ENCODE peak calls at places on chromosome 2, in nine cellular contexts. One of them, this sample, is unnamed.

GRCh38 chr2:68466361-68466777 is 725 bp downstream of the FBXO48 start:
- DNase-seq in K562: peak; percentile 38
- DNase-seq in keratinocyte: peak; percentile 73
- DNase-seq in PC-9: peak; percentile 19
- DNase-seq in foreskin fibroblast: peak; percentile 54
- DNase-seq in mammary epithelial cell: peak; percentile 79
- DNase-seq in left ventricle myocardium inferior: no peak
- DNase-seq in IMR-90: peak; percentile 78
- DNase-seq in endothelial cell of umbilical vein: peak; percentile 63
- DNase-seq in this sample: peak; percentile 32

GRCh38 chr2:135074216-135074615 is 22.1 kb downstream of the RAB3GAP1 start:
- DNase-seq in K562: no peak
- DNase-seq in keratinocyte: no peak
- DNase-seq in PC-9: peak; percentile 41
- DNase-seq in foreskin fibroblast: no peak
- DNase-seq in mammary epithelial cell: peak; percentile 37
- DNase-seq in left ventricle myocardium inferior: no peak
- DNase-seq in IMR-90: no peak
- DNase-seq in endothelial cell of umbilical vein: no peak
- DNase-seq in this sample: no peak

GRCh38 chr2:145598434-145598833 is 1078.5 kb upstream of the ZEB2 start:
- DNase-seq in K562: no peak
- DNase-seq in keratinocyte: no peak
- DNase-seq in PC-9: no peak
- DNase-seq in foreskin fibroblast: no peak
- DNase-seq in mammary epithelial cell: peak; percentile 70
- DNase-seq in left ventricle myocardium inferior: no peak
- DNase-seq in IMR-90: peak; percentile 89
- DNase-seq in endothelial cell of umbilical vein: peak; percentile 82
- DNase-seq in this sample: no peak

GRCh38 chr2:133255363-133255762 is 312.9 kb downstream of the NCKAP5 start:
- DNase-seq in K562: no peak
- DNase-seq in keratinocyte: no peak
- DNase-seq in PC-9: no peak
- DNase-seq in foreskin fibroblast: no peak
- DNase-seq in mammary epithelial cell: no peak
- DNase-seq in left ventricle myocardium inferior: no peak
- DNase-seq in IMR-90: no peak
- DNase-seq in endothelial cell of umbilical vein: no peak
- DNase-seq in this sample: no peak

GRCh38 chr2:39370101-39370500 is 67.0 kb downstream of the MAP4K3 start:
- DNase-seq in K562: no peak
- DNase-seq in keratinocyte: no peak
- DNase-seq in PC-9: no peak
- DNase-seq in foreskin fibroblast: no peak
- DNase-seq in mammary epithelial cell: peak; percentile 5
- DNase-seq in left ventricle myocardium inferior: no peak
- DNase-seq in IMR-90: peak; percentile 36
- DNase-seq in endothelial cell of umbilical vein: no peak
- DNase-seq in this sample: no peak

GRCh38 chr2:113077921-113078320 is 10.2 kb downstream of the IL1F10 start:
- DNase-seq in K562: no peak
- DNase-seq in keratinocyte: peak; percentile 88
- DNase-seq in PC-9: peak; percentile 79
- DNase-seq in foreskin fibroblast: no peak
- DNase-seq in mammary epithelial cell: peak; percentile 96
- DNase-seq in left ventricle myocardium inferior: no peak
- DNase-seq in IMR-90: no peak
- DNase-seq in endothelial cell of umbilical vein: no peak
- DNase-seq in this sample: no peak

GRCh38 chr2:212428685-212429480 is 109.7 kb downstream of the ERBB4 start:
- DNase-seq in K562: no peak
- DNase-seq in keratinocyte: no peak
- DNase-seq in PC-9: no peak
- DNase-seq in foreskin fibroblast: no peak
- DNase-seq in mammary epithelial cell: no peak
- DNase-seq in left ventricle myocardium inferior: no peak
- DNase-seq in IMR-90: no peak
- DNase-seq in endothelial cell of umbilical vein: no peak
- DNase-seq in this sample: no peak

GRCh38 chr2:15205562-15205961 is 355.6 kb downstream of the NBAS start:
- DNase-seq in K562: peak; percentile 30
- DNase-seq in keratinocyte: no peak
- DNase-seq in PC-9: no peak
- DNase-seq in foreskin fibroblast: no peak
- DNase-seq in mammary epithelial cell: no peak
- DNase-seq in left ventricle myocardium inferior: no peak
- DNase-seq in IMR-90: no peak
- DNase-seq in endothelial cell of umbilical vein: no peak
- DNase-seq in this sample: no peak

GRCh38 chr2:143282684-143283083 is 153.5 kb downstream of the ARHGAP15 start:
- DNase-seq in K562: peak; percentile 11
- DNase-seq in keratinocyte: no peak
- DNase-seq in PC-9: no peak
- DNase-seq in foreskin fibroblast: no peak
- DNase-seq in mammary epithelial cell: no peak
- DNase-seq in left ventricle myocardium inferior: no peak
- DNase-seq in IMR-90: no peak
- DNase-seq in endothelial cell of umbilical vein: no peak
- DNase-seq in this sample: no peak

GRCh38 chr2:169877406-169877805 is 50.2 kb downstream of the UBR3 start:
- DNase-seq in K562: peak; percentile 59
- DNase-seq in keratinocyte: no peak
- DNase-seq in PC-9: no peak
- DNase-seq in foreskin fibroblast: peak; percentile 4
- DNase-seq in mammary epithelial cell: no peak
- DNase-seq in left ventricle myocardium inferior: no peak
- DNase-seq in IMR-90: peak; percentile 33
- DNase-seq in endothelial cell of umbilical vein: peak; percentile 31
- DNase-seq in this sample: no peak

GRCh38 chr2:152743004-152743403 is 24.6 kb downstream of the ARL6IP6 start:
- DNase-seq in K562: peak; percentile 20
- DNase-seq in keratinocyte: no peak
- DNase-seq in PC-9: no peak
- DNase-seq in foreskin fibroblast: no peak
- DNase-seq in mammary epithelial cell: peak; percentile 21
- DNase-seq in left ventricle myocardium inferior: no peak
- DNase-seq in IMR-90: no peak
- DNase-seq in endothelial cell of umbilical vein: peak; percentile 11
- DNase-seq in this sample: no peak
- TF ChIP-seq CTCF in K562: no peak
- TF ChIP-seq CTCF in keratinocyte: peak; percentile 57
- TF ChIP-seq CTCF in PC-9: peak; percentile 66
- TF ChIP-seq CTCF in foreskin fibroblast: peak; percentile 51
- TF ChIP-seq CTCF in mammary epithelial cell: peak; percentile 72
- TF ChIP-seq CTCF in left ventricle myocardium inferior: peak; percentile 56
- TF ChIP-seq CTCF in IMR-90: peak; percentile 35
- TF ChIP-seq CTCF in endothelial cell of umbilical vein: peak; percentile 4
- TF ChIP-seq CTCF in this sample: peak; percentile 65

DNA sequence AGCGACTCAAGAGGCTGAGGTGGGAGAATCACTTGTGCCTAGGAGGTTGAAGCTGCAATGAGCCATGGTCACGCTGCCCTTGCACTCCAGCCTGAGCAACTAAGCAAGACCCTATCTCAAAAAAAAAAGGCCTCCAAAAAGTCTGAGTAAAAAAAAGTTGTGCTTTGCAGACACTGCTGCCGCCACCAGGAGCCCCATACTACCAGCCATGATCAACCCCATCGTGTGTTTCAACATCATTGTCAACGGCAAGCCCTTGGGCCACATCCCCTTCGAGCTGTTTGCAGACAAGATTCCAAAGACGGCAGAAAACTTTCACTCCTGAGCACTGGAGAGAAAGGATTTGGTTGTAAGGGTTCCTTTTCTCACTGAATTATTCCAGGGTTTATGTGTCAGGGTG is 137.1 kb downstream of the INO80D start:
- DNase-seq in K562: no peak
- DNase-seq in keratinocyte: no peak
- DNase-seq in PC-9: no peak
- DNase-seq in foreskin fibroblast: no peak
- DNase-seq in mammary epithelial cell: no peak
- DNase-seq in left ventricle myocardium inferior: no peak
- DNase-seq in IMR-90: no peak
- DNase-seq in endothelial cell of umbilical vein: no peak
- DNase-seq in this sample: no peak
- TF ChIP-seq CTCF in K562: no peak
- TF ChIP-seq CTCF in keratinocyte: no peak
- TF ChIP-seq CTCF in PC-9: no peak
- TF ChIP-seq CTCF in foreskin fibroblast: no peak
- TF ChIP-seq CTCF in mammary epithelial cell: no peak
- TF ChIP-seq CTCF in left ventricle myocardium inferior: no peak
- TF ChIP-seq CTCF in IMR-90: no peak
- TF ChIP-seq CTCF in endothelial cell of umbilical vein: no peak
- TF ChIP-seq CTCF in this sample: no peak

GRCh38 chr2:109208071-109208950 is 79.3 kb downstream of the SH3RF3 start:
- DNase-seq in K562: peak; percentile 2
- DNase-seq in keratinocyte: no peak
- DNase-seq in PC-9: no peak
- DNase-seq in foreskin fibroblast: peak; percentile 73
- DNase-seq in mammary epithelial cell: no peak
- DNase-seq in left ventricle myocardium inferior: no peak
- DNase-seq in IMR-90: peak; percentile 92
- DNase-seq in endothelial cell of umbilical vein: no peak
- DNase-seq in this sample: no peak
- TF ChIP-seq CTCF in K562: peak; percentile 24
- TF ChIP-seq CTCF in keratinocyte: peak; percentile 22
- TF ChIP-seq CTCF in PC-9: peak; percentile 21
- TF ChIP-seq CTCF in foreskin fibroblast: no peak
- TF ChIP-seq CTCF in mammary epithelial cell: peak; percentile 11
- TF ChIP-seq CTCF in left ventricle myocardium inferior: peak; percentile 19
- TF ChIP-seq CTCF in IMR-90: no peak
- TF ChIP-seq CTCF in endothelial cell of umbilical vein: no peak
- TF ChIP-seq CTCF in this sample: peak; percentile 32

GRCh38 chr2:231708773-231709635 is 679 bp downstream of the PTMA start:
- DNase-seq in K562: peak; percentile 61
- DNase-seq in keratinocyte: no peak
- DNase-seq in PC-9: no peak
- DNase-seq in foreskin fibroblast: no peak
- DNase-seq in mammary epithelial cell: peak; percentile 44
- DNase-seq in left ventricle myocardium inferior: peak; percentile 57
- DNase-seq in IMR-90: peak; percentile 31
- DNase-seq in endothelial cell of umbilical vein: peak; percentile 46
- DNase-seq in this sample: no peak
- TF ChIP-seq CTCF in K562: no peak
- TF ChIP-seq CTCF in keratinocyte: no peak
- TF ChIP-seq CTCF in PC-9: no peak
- TF ChIP-seq CTCF in foreskin fibroblast: peak; percentile 5
- TF ChIP-seq CTCF in mammary epithelial cell: no peak
- TF ChIP-seq CTCF in left ventricle myocardium inferior: peak; percentile 37
- TF ChIP-seq CTCF in IMR-90: peak; percentile 27
- TF ChIP-seq CTCF in endothelial cell of umbilical vein: no peak
- TF ChIP-seq CTCF in this sample: peak; percentile 15

GRCh38 chr2:238404406-238405216 is 22.1 kb upstream of the ASB1 start:
- DNase-seq in K562: no peak
- DNase-seq in keratinocyte: no peak
- DNase-seq in PC-9: no peak
- DNase-seq in foreskin fibroblast: no peak
- DNase-seq in mammary epithelial cell: no peak
- DNase-seq in left ventricle myocardium inferior: no peak
- DNase-seq in IMR-90: no peak
- DNase-seq in endothelial cell of umbilical vein: no peak
- DNase-seq in this sample: no peak
- TF ChIP-seq CTCF in K562: no peak
- TF ChIP-seq CTCF in keratinocyte: no peak
- TF ChIP-seq CTCF in PC-9: no peak
- TF ChIP-seq CTCF in foreskin fibroblast: no peak
- TF ChIP-seq CTCF in mammary epithelial cell: no peak
- TF ChIP-seq CTCF in left ventricle myocardium inferior: no peak
- TF ChIP-seq CTCF in IMR-90: no peak
- TF ChIP-seq CTCF in endothelial cell of umbilical vein: no peak
- TF ChIP-seq CTCF in this sample: no peak